ENCODE peak calls at places on chromosomes 4 and X, in ten cellular contexts. O is transverse colon, G is GM12891, N is heart left ventricle, R is HepG2, Y is prostate gland, Z is GM12892, A is lower leg skin, K is H54, F is ovary. E is an unnamed sample.

GRCh38 chr4:69239777-69240176 is 25.2 kb upstream of the UGT2B11 start:
- DNase-seq in G (no peak), N (no peak), A (no peak), O (no peak), Y (no peak), Z (no peak), F (no peak), K (no peak), R (peak; percentile 49), E (no peak)

GRCh38 chrX:75229774-75230173 is 44.1 kb upstream of the UPRT start:
- DNase-seq in Y (no peak), F (no peak), R (no peak), O (no peak), Z (no peak), K (no peak), N (no peak), A (no peak), G (no peak), E (no peak)

GRCh38 chrX:70508296-70508911 is 63.8 kb downstream of the DLG3 start:
- DNase-seq in Z (no peak), A (no peak), Y (no peak), O (no peak), F (no peak), R (peak; percentile 44), G (no peak), N (no peak), K (no peak), E (no peak)

GRCh38 chr4:189124149-189124758 is 816.4 kb upstream of the FRG1 start:
- DNase-seq in K (no peak), N (no peak), Z (no peak), O (no peak), R (peak; percentile 4), F (no peak), Y (no peak), G (no peak), A (no peak), E (peak; percentile 64)

GRCh38 chrX:150599226-150599625 is 30.8 kb downstream of the MTM1 start:
- DNase-seq in N (no peak), F (no peak), A (no peak), O (no peak), Z (no peak), Y (no peak), K (no peak), G (no peak), R (no peak), E (no peak)

GRCh38 chrX:24100713-24101112 is 46.0 kb downstream of the EIF2S3 start:
- DNase-seq in Y (no peak), G (no peak), A (no peak), O (no peak), K (no peak), R (no peak), F (no peak), Z (no peak), N (no peak), E (no peak)

GRCh38 chr4:93467484-93468155 is 360.9 kb upstream of the ATOH1 start:
- DNase-seq in Y (no peak), Z (no peak), A (no peak), F (no peak), K (no peak), R (no peak), N (no peak), O (no peak), G (no peak), E (no peak)

GRCh38 chrX:40154853-40155616 is 57.3 kb upstream of the BCOR start:
- DNase-seq in K (no peak), O (peak; percentile 66), F (peak; percentile 83), G (no peak), A (peak; percentile 51), Y (no peak), R (peak; percentile 87), Z (no peak), N (peak; percentile 78), E (peak; percentile 81)

DNA sequence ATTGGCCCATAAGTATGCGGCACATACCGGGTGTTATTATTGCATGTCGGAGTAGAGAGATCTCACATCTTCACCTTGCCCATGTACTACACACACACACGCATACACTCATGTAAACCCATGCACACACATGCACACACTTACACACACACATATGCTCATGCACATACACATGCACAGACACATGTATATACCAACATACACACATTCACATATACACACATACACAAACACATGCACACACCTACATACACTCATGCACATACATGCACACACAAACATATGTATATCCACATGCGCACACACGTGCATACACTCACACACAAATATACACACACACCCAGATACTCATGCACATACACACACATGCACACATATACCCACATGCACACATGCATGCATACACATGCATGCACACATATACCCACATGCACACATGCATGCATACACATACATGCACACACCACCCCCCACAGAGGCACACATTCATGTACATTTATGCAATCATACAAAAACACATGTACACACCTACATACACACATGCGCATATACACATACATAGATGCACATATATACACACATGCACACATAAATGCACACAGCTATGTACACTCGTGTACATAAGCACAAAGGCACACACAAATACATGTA is 11.2 kb downstream of the CYP4V2 start:
- DNase-seq in Z (no peak), A (no peak), G (no peak), N (no peak), O (no peak), R (no peak), Y (no peak), K (no peak), F (no peak), E (no peak)
- TF ChIP-seq POLR2A in Z (no peak), A (no peak), G (no peak), N (no peak), O (no peak), R (no peak), Y (no peak), K (no peak), F (no peak), E (no peak)

GRCh38 chr4:145840801-145841200 is 97.8 kb downstream of the ZNF827 start:
- DNase-seq in N (no peak), Y (no peak), F (no peak), K (no peak), O (no peak), G (no peak), A (no peak), Z (no peak), R (no peak), E (no peak)

GRCh38 chr4:145843651-145844050 is 95.0 kb downstream of the ZNF827 start:
- DNase-seq in K (no peak), Z (no peak), N (no peak), A (no peak), Y (no peak), F (no peak), G (no peak), O (no peak), R (no peak), E (no peak)

GRCh38 chr4:145842224-145842887 is 96.3 kb downstream of the ZNF827 start:
- DNase-seq in A (no peak), G (no peak), R (no peak), Y (no peak), O (no peak), N (no peak), K (no peak), F (no peak), Z (no peak), E (no peak)

GRCh38 chr4:145845118-145845517 is 93.5 kb downstream of the ZNF827 start:
- DNase-seq in R (no peak), Y (no peak), A (no peak), G (no peak), K (no peak), F (no peak), O (no peak), Z (no peak), N (no peak), E (no peak)

DNA sequence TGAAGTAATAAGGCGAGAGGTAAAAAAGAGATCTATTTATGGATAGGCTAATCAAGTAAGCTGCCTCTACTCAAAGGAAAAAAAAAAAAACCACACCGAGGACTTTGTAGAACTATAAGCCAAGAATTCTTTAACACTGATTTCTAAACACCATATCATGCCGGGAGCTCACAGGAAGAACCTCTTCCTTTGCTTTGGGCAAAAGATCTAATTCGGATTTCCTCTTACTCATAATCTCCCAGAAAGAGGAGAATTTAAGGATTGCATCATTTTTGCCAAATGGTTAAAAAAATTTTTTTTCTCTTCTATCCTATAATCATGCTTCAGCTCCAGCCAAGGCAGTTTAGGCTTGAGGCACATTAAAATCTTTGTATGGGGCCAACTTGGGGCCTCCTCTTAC is 95.5 kb downstream of the ZNF827 start:
- DNase-seq in R (no peak), F (no peak), Z (no peak), O (no peak), Y (no peak), N (no peak), K (no peak), A (no peak), G (no peak), E (no peak)
- TF ChIP-seq POLR2A in R (no peak), F (no peak), Z (no peak), O (no peak), Y (no peak), N (no peak), K (no peak), A (no peak), G (no peak), E (no peak)

GRCh38 chrX:1535241-1536041 is 1.5 kb downstream of the P2RY8 start:
- DNase-seq in R (no peak), Y (no peak), Z (no peak), A (no peak), O (peak; percentile 39), K (no peak), G (no peak), F (no peak), N (peak; percentile 30), E (peak; percentile 47)
- TF ChIP-seq POLR2A in R (no peak), Y (no peak), Z (no peak), A (no peak), O (no peak), K (no peak), G (peak; percentile 20), F (no peak), N (no peak), E (no peak)

GRCh38 chr4:98659741-98660507 is 1.5 kb upstream of the TSPAN5 start:
- DNase-seq in R (peak; percentile 26), O (no peak), G (no peak), F (no peak), A (no peak), K (peak; percentile 35), Y (no peak), Z (no peak), N (no peak), E (no peak)

GRCh38 chr4:98658287-98659105 is at the start of gene TSPAN5:
- DNase-seq in A (peak; percentile 51), Z (peak; percentile 52), O (peak; percentile 82), G (peak; percentile 60), K (peak; percentile 52), F (peak; percentile 83), Y (peak; percentile 70), R (peak; percentile 12), N (peak; percentile 87), E (peak; percentile 80)

GRCh38 chr4:98659106-98659592 is 738 bp upstream of the TSPAN5 start:
- DNase-seq in K (no peak), Z (no peak), Y (no peak), O (no peak), A (no peak), R (no peak), N (no peak), G (no peak), F (peak; percentile 44), E (peak; percentile 47)

GRCh38 chr4:98656443-98656842 is 2.0 kb downstream of the TSPAN5 start:
- DNase-seq in N (no peak), G (no peak), O (no peak), R (no peak), A (no peak), Y (no peak), Z (no peak), F (no peak), K (no peak), E (no peak)

DNA sequence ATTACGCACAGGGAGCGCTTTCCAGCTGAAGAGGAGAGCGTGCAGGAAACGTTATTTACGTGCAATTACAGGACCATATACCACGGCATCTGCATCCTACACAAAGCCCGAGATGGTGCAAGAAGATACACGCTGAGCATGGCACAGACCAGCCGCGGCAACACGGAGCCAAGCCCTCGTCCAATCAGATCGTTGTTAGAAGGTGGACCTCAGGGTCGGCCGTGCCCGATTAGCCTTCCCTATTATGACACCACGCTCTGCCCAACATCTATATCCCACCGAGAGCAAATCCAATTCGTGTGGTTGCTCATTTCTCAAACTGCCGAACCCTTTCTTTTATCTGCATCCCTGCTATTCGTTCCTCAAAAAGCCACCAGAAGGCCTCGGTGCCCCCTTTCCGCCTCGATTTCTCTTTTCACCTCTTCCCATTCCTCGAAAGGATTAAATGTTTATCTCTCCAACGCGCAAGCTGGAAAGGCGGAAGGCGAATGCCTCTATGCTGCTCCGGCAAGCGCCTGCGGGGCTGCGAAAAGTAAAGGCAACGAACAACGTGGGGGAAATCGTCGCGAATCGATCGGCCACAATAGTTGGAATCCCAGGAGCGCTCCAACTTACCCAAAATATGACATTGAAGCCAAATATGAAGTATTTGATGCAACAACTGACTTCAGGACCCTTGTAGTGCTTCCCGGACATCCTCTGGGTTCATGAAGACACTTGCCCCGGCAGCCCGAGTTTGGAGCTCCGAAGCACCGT is 702 bp downstream of the TSPAN5 start:
- DNase-seq in O (peak; percentile 23), K (peak; percentile 63), N (peak; percentile 31), G (no peak), R (no peak), F (peak; percentile 47), A (no peak), Y (no peak), Z (no peak), E (peak; percentile 85)
- TF ChIP-seq POLR2A in O (no peak), K (peak; percentile 16), N (no peak), G (no peak), R (no peak), F (no peak), A (no peak), Y (no peak), Z (no peak), E (no peak)